ENCODE peak calls at places on chromosomes 11 and 22, in ten cellular contexts. One of them, this sample, is unnamed. For H3K36me3, the result is how much of the 10 kb centered on the place peaks cover.

GRCh38 chr11:36412781-36413383 is 97.2 kb downstream of the TRAF6 start:
- DNase-seq in brain microvascular endothelial cell: peak
- DNase-seq in effector memory CD4-positive, alpha-beta T cell: no peak
- DNase-seq in CD8-positive, alpha-beta T cell: no peak
- DNase-seq in CD8-positive, alpha-beta memory T cell: no peak
- DNase-seq in left ventricle myocardium inferior: no peak
- DNase-seq in adrenal gland: no peak
- DNase-seq in stomach: no peak
- DNase-seq in thoracic aorta: no peak
- DNase-seq in kidney: no peak
- DNase-seq in this sample: peak

GRCh38 chr22:43829448-43829821 is 17.3 kb upstream of the EFCAB6 start:
- DNase-seq in brain microvascular endothelial cell: no peak
- DNase-seq in effector memory CD4-positive, alpha-beta T cell: no peak
- DNase-seq in CD8-positive, alpha-beta T cell: no peak
- DNase-seq in CD8-positive, alpha-beta memory T cell: no peak
- DNase-seq in left ventricle myocardium inferior: peak
- DNase-seq in adrenal gland: no peak
- DNase-seq in stomach: no peak
- DNase-seq in thoracic aorta: no peak
- DNase-seq in kidney: peak
- DNase-seq in this sample: peak

GRCh38 chr22:49208003-49208402 is 619.7 kb downstream of the BRD1 start:
- DNase-seq in brain microvascular endothelial cell: no peak
- DNase-seq in effector memory CD4-positive, alpha-beta T cell: no peak
- DNase-seq in CD8-positive, alpha-beta T cell: no peak
- DNase-seq in CD8-positive, alpha-beta memory T cell: no peak
- DNase-seq in left ventricle myocardium inferior: no peak
- DNase-seq in adrenal gland: peak
- DNase-seq in stomach: peak
- DNase-seq in thoracic aorta: no peak
- DNase-seq in kidney: peak
- DNase-seq in this sample: no peak

GRCh38 chr11:45385844-45386243 is 99.7 kb upstream of the SYT13 start:
- DNase-seq in brain microvascular endothelial cell: no peak
- DNase-seq in effector memory CD4-positive, alpha-beta T cell: peak
- DNase-seq in CD8-positive, alpha-beta T cell: peak
- DNase-seq in CD8-positive, alpha-beta memory T cell: peak
- DNase-seq in left ventricle myocardium inferior: no peak
- DNase-seq in adrenal gland: no peak
- DNase-seq in stomach: no peak
- DNase-seq in thoracic aorta: no peak
- DNase-seq in kidney: no peak
- DNase-seq in this sample: no peak

GRCh38 chr11:47641585-47642098 is 717 bp downstream of the MTCH2 start:
- DNase-seq in brain microvascular endothelial cell: no peak
- DNase-seq in effector memory CD4-positive, alpha-beta T cell: no peak
- DNase-seq in CD8-positive, alpha-beta T cell: no peak
- DNase-seq in CD8-positive, alpha-beta memory T cell: no peak
- DNase-seq in left ventricle myocardium inferior: no peak
- DNase-seq in adrenal gland: no peak
- DNase-seq in stomach: no peak
- DNase-seq in thoracic aorta: no peak
- DNase-seq in kidney: no peak
- DNase-seq in this sample: no peak

GRCh38 chr22:19799322-19800190 is 39.0 kb downstream of the TBX1 start:
- DNase-seq in brain microvascular endothelial cell: peak
- DNase-seq in effector memory CD4-positive, alpha-beta T cell: no peak
- DNase-seq in CD8-positive, alpha-beta T cell: no peak
- DNase-seq in CD8-positive, alpha-beta memory T cell: no peak
- DNase-seq in left ventricle myocardium inferior: peak
- DNase-seq in adrenal gland: no peak
- DNase-seq in stomach: no peak
- DNase-seq in thoracic aorta: peak
- DNase-seq in kidney: peak
- DNase-seq in this sample: no peak

GRCh38 chr11:10289765-10290420 is 4.1 kb downstream of the SBF2 start:
- DNase-seq in brain microvascular endothelial cell: no peak
- DNase-seq in effector memory CD4-positive, alpha-beta T cell: no peak
- DNase-seq in CD8-positive, alpha-beta T cell: no peak
- DNase-seq in CD8-positive, alpha-beta memory T cell: no peak
- DNase-seq in left ventricle myocardium inferior: no peak
- DNase-seq in adrenal gland: no peak
- DNase-seq in stomach: no peak
- DNase-seq in thoracic aorta: no peak
- DNase-seq in kidney: no peak
- DNase-seq in this sample: no peak

GRCh38 chr11:75597636-75598035 is 35.6 kb downstream of the SERPINH1 start:
- DNase-seq in brain microvascular endothelial cell: peak
- DNase-seq in effector memory CD4-positive, alpha-beta T cell: no peak
- DNase-seq in CD8-positive, alpha-beta T cell: no peak
- DNase-seq in CD8-positive, alpha-beta memory T cell: no peak
- DNase-seq in left ventricle myocardium inferior: no peak
- DNase-seq in adrenal gland: no peak
- DNase-seq in stomach: no peak
- DNase-seq in thoracic aorta: no peak
- DNase-seq in kidney: no peak
- DNase-seq in this sample: peak

GRCh38 chr22:29061773-29062172 is at the start of gene C22orf31:
- DNase-seq in brain microvascular endothelial cell: no peak
- DNase-seq in effector memory CD4-positive, alpha-beta T cell: no peak
- DNase-seq in CD8-positive, alpha-beta T cell: no peak
- DNase-seq in CD8-positive, alpha-beta memory T cell: no peak
- DNase-seq in left ventricle myocardium inferior: no peak
- DNase-seq in adrenal gland: no peak
- DNase-seq in stomach: no peak
- DNase-seq in thoracic aorta: no peak
- DNase-seq in kidney: no peak
- DNase-seq in this sample: peak

GRCh38 chr11:96246718-96247540 is 96.1 kb downstream of the MAML2 start:
- DNase-seq in brain microvascular endothelial cell: peak
- DNase-seq in effector memory CD4-positive, alpha-beta T cell: no peak
- DNase-seq in CD8-positive, alpha-beta T cell: no peak
- DNase-seq in CD8-positive, alpha-beta memory T cell: no peak
- DNase-seq in left ventricle myocardium inferior: no peak
- DNase-seq in adrenal gland: no peak
- DNase-seq in stomach: no peak
- DNase-seq in thoracic aorta: no peak
- DNase-seq in kidney: no peak
- DNase-seq in this sample: no peak

GRCh38 chr11:75562048-75562835 is at the start of gene SERPINH1:
- DNase-seq in brain microvascular endothelial cell: peak
- DNase-seq in effector memory CD4-positive, alpha-beta T cell: peak
- DNase-seq in CD8-positive, alpha-beta T cell: peak
- DNase-seq in CD8-positive, alpha-beta memory T cell: peak
- DNase-seq in left ventricle myocardium inferior: peak
- DNase-seq in adrenal gland: peak
- DNase-seq in stomach: peak
- DNase-seq in thoracic aorta: peak
- DNase-seq in kidney: peak
- DNase-seq in this sample: peak

GRCh38 chr11:121889931-121890330 is 226.1 kb downstream of the BLID start:
- DNase-seq in brain microvascular endothelial cell: no peak
- DNase-seq in effector memory CD4-positive, alpha-beta T cell: no peak
- DNase-seq in CD8-positive, alpha-beta T cell: no peak
- DNase-seq in CD8-positive, alpha-beta memory T cell: no peak
- DNase-seq in left ventricle myocardium inferior: no peak
- DNase-seq in adrenal gland: no peak
- DNase-seq in stomach: no peak
- DNase-seq in thoracic aorta: no peak
- DNase-seq in kidney: no peak
- DNase-seq in this sample: no peak

GRCh38 chr11:57331720-57332119 is 4.0 kb downstream of the SSRP1 start:
- DNase-seq in brain microvascular endothelial cell: no peak
- DNase-seq in effector memory CD4-positive, alpha-beta T cell: no peak
- DNase-seq in CD8-positive, alpha-beta T cell: no peak
- DNase-seq in CD8-positive, alpha-beta memory T cell: no peak
- DNase-seq in left ventricle myocardium inferior: no peak
- DNase-seq in adrenal gland: no peak
- DNase-seq in stomach: no peak
- DNase-seq in thoracic aorta: no peak
- DNase-seq in kidney: no peak
- DNase-seq in this sample: no peak
- H3K36me3 ChIP-seq in brain microvascular endothelial cell: half or more
- H3K36me3 ChIP-seq in effector memory CD4-positive, alpha-beta T cell: half or more
- H3K36me3 ChIP-seq in CD8-positive, alpha-beta T cell: half or more
- H3K36me3 ChIP-seq in CD8-positive, alpha-beta memory T cell: under half
- H3K36me3 ChIP-seq in left ventricle myocardium inferior: half or more
- H3K36me3 ChIP-seq in adrenal gland: under half
- H3K36me3 ChIP-seq in stomach: half or more
- H3K36me3 ChIP-seq in thoracic aorta: half or more
- H3K36me3 ChIP-seq in kidney: half or more
- H3K36me3 ChIP-seq in this sample: half or more

GRCh38 chr11:88402192-88402715 is 64.7 kb upstream of the CTSC start:
- DNase-seq in brain microvascular endothelial cell: peak
- DNase-seq in effector memory CD4-positive, alpha-beta T cell: no peak
- DNase-seq in CD8-positive, alpha-beta T cell: no peak
- DNase-seq in CD8-positive, alpha-beta memory T cell: no peak
- DNase-seq in left ventricle myocardium inferior: no peak
- DNase-seq in adrenal gland: no peak
- DNase-seq in stomach: no peak
- DNase-seq in thoracic aorta: no peak
- DNase-seq in kidney: no peak
- DNase-seq in this sample: no peak

GRCh38 chr11:88399171-88399570 is 61.6 kb upstream of the CTSC start:
- DNase-seq in brain microvascular endothelial cell: no peak
- DNase-seq in effector memory CD4-positive, alpha-beta T cell: no peak
- DNase-seq in CD8-positive, alpha-beta T cell: no peak
- DNase-seq in CD8-positive, alpha-beta memory T cell: no peak
- DNase-seq in left ventricle myocardium inferior: no peak
- DNase-seq in adrenal gland: no peak
- DNase-seq in stomach: no peak
- DNase-seq in thoracic aorta: no peak
- DNase-seq in kidney: no peak
- DNase-seq in this sample: no peak

GRCh38 chr11:88404363-88404762 is 66.8 kb upstream of the CTSC start:
- DNase-seq in brain microvascular endothelial cell: no peak
- DNase-seq in effector memory CD4-positive, alpha-beta T cell: no peak
- DNase-seq in CD8-positive, alpha-beta T cell: no peak
- DNase-seq in CD8-positive, alpha-beta memory T cell: no peak
- DNase-seq in left ventricle myocardium inferior: no peak
- DNase-seq in adrenal gland: no peak
- DNase-seq in stomach: no peak
- DNase-seq in thoracic aorta: no peak
- DNase-seq in kidney: no peak
- DNase-seq in this sample: no peak

GRCh38 chr11:88402784-88403183 is 65.2 kb upstream of the CTSC start:
- DNase-seq in brain microvascular endothelial cell: peak
- DNase-seq in effector memory CD4-positive, alpha-beta T cell: no peak
- DNase-seq in CD8-positive, alpha-beta T cell: no peak
- DNase-seq in CD8-positive, alpha-beta memory T cell: no peak
- DNase-seq in left ventricle myocardium inferior: no peak
- DNase-seq in adrenal gland: no peak
- DNase-seq in stomach: no peak
- DNase-seq in thoracic aorta: no peak
- DNase-seq in kidney: no peak
- DNase-seq in this sample: no peak

DNA sequence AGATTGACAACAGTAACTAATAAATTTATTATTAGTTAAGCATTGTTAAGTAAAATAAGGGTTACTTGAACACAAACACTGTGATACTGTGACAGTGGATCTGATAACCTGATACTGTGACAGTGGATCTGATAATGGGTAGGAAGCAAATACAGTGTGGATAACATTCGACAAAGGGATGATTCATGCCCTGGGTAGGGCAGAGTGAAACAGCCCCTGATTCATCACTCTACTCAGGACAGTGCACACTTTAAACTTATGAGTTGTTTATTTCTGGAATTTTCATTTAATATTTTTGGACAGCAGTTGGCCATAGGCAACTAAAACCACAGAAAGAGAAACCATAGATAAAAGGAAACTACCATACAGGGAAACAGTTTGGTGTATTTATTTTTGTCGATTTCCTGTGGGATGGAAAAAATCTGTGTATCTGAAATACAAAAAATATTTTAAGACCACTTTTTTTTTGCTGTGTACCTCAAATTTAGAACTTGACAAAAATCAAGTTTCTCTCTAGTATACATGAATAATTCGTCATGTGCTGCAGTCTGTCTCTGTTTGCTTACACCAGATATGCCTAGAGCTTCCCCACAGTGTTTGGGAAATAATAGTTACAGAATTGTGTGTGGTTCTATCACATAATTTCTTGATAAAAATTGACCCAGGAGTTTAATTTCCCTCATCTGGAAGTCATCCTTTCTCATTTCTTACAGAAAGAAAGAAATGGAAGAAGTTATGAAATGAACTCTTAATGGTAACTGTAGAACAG is 61.0 kb upstream of the CTSC start:
- DNase-seq in brain microvascular endothelial cell: peak
- DNase-seq in effector memory CD4-positive, alpha-beta T cell: no peak
- DNase-seq in CD8-positive, alpha-beta T cell: no peak
- DNase-seq in CD8-positive, alpha-beta memory T cell: no peak
- DNase-seq in left ventricle myocardium inferior: no peak
- DNase-seq in adrenal gland: no peak
- DNase-seq in stomach: no peak
- DNase-seq in thoracic aorta: no peak
- DNase-seq in kidney: no peak
- DNase-seq in this sample: no peak
- H3K36me3 ChIP-seq in brain microvascular endothelial cell: under half
- H3K36me3 ChIP-seq in effector memory CD4-positive, alpha-beta T cell: under half
- H3K36me3 ChIP-seq in CD8-positive, alpha-beta T cell: under half
- H3K36me3 ChIP-seq in CD8-positive, alpha-beta memory T cell: under half
- H3K36me3 ChIP-seq in left ventricle myocardium inferior: under half
- H3K36me3 ChIP-seq in adrenal gland: under half
- H3K36me3 ChIP-seq in stomach: under half
- H3K36me3 ChIP-seq in thoracic aorta: under half
- H3K36me3 ChIP-seq in kidney: under half
- H3K36me3 ChIP-seq in this sample: under half

DNA sequence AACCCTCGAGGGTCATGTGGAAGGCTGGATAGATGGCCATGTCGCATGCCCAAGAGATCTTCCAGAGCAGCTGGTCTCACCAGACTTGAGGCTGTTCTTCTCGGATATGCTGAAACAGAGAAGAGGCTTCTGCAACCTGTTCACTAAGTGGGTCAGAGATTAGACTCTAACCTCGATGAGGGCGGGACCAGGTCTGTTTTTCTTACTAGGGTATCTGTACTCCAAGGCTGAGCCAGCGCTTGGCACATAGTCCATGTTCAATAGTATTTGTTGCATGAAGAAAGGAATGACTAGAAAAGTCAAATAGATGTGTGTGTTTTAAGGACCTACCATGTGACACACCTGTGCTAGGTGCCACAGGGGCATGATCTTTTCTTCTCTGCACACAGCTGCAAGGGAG is 43.6 kb downstream of the ABTB2 start:
- DNase-seq in brain microvascular endothelial cell: no peak
- DNase-seq in effector memory CD4-positive, alpha-beta T cell: no peak
- DNase-seq in CD8-positive, alpha-beta T cell: no peak
- DNase-seq in CD8-positive, alpha-beta memory T cell: no peak
- DNase-seq in left ventricle myocardium inferior: no peak
- DNase-seq in adrenal gland: no peak
- DNase-seq in stomach: no peak
- DNase-seq in thoracic aorta: no peak
- DNase-seq in kidney: no peak
- DNase-seq in this sample: no peak
- H3K36me3 ChIP-seq in brain microvascular endothelial cell: under half
- H3K36me3 ChIP-seq in effector memory CD4-positive, alpha-beta T cell: under half
- H3K36me3 ChIP-seq in CD8-positive, alpha-beta T cell: under half
- H3K36me3 ChIP-seq in CD8-positive, alpha-beta memory T cell: under half
- H3K36me3 ChIP-seq in left ventricle myocardium inferior: under half
- H3K36me3 ChIP-seq in adrenal gland: under half
- H3K36me3 ChIP-seq in stomach: under half
- H3K36me3 ChIP-seq in thoracic aorta: under half
- H3K36me3 ChIP-seq in kidney: under half
- H3K36me3 ChIP-seq in this sample: under half

GRCh38 chr22:30947821-30948454 is 20.6 kb downstream of the MORC2 start:
- DNase-seq in brain microvascular endothelial cell: peak
- DNase-seq in effector memory CD4-positive, alpha-beta T cell: no peak
- DNase-seq in CD8-positive, alpha-beta T cell: no peak
- DNase-seq in CD8-positive, alpha-beta memory T cell: no peak
- DNase-seq in left ventricle myocardium inferior: no peak
- DNase-seq in adrenal gland: no peak
- DNase-seq in stomach: no peak
- DNase-seq in thoracic aorta: no peak
- DNase-seq in kidney: no peak
- DNase-seq in this sample: peak
- H3K36me3 ChIP-seq in brain microvascular endothelial cell: half or more
- H3K36me3 ChIP-seq in effector memory CD4-positive, alpha-beta T cell: under half
- H3K36me3 ChIP-seq in CD8-positive, alpha-beta T cell: under half
- H3K36me3 ChIP-seq in CD8-positive, alpha-beta memory T cell: under half
- H3K36me3 ChIP-seq in left ventricle myocardium inferior: half or more
- H3K36me3 ChIP-seq in adrenal gland: under half
- H3K36me3 ChIP-seq in stomach: half or more
- H3K36me3 ChIP-seq in thoracic aorta: under half
- H3K36me3 ChIP-seq in kidney: under half
- H3K36me3 ChIP-seq in this sample: half or more